ENCODE peak calls at places on chromosomes 2 and 18, in eight cellular contexts. E is ecto neural progenitor cell; S is stimulated activated CD8-positive, alpha-beta memory T cell treated with anti-CD3 and anti-CD28 coated beads, Interleukin-4, amount 100 ng/mL, for 24 hours; Z is amniotic stem cell; O is fibroblast of lung; N is fibroblast of gingiva; A is HuH-7.5; I is progenitor cell of endocrine pancreas. K is an unnamed sample.

GRCh38 chr2:230496891-230497290 is 80.9 kb downstream of the SP100 start:
- DNase-seq in N (no peak), O (no peak), Z (no peak), S (no peak), A (no peak), I (no peak), E (no peak), K (no peak)

GRCh38 chr2:171401947-171402346 is 31.8 kb downstream of the METTL8 start:
- DNase-seq in I (no peak), O (no peak), A (no peak), Z (no peak), E (no peak), S (no peak), N (no peak), K (no peak)

GRCh38 chr2:54100772-54101171 is 14.6 kb upstream of the ACYP2 start:
- DNase-seq in A (no peak), S (no peak), I (no peak), E (no peak), O (no peak), N (no peak), Z (no peak), K (no peak)

GRCh38 chr18:61955644-61956043 is 62.8 kb upstream of the RNF152 start:
- DNase-seq in Z (no peak), I (no peak), A (no peak), N (no peak), S (no peak), O (no peak), E (no peak), K (peak)

GRCh38 chr2:106147159-106147558 is 46.9 kb downstream of the UXS1 start:
- DNase-seq in E (no peak), N (peak), S (no peak), A (no peak), O (peak), Z (peak), I (no peak), K (no peak)

GRCh38 chr2:200258881-200259576 is 47.5 kb upstream of the SPATS2L start:
- DNase-seq in I (no peak), Z (no peak), N (no peak), S (no peak), O (no peak), A (no peak), E (no peak), K (no peak)

GRCh38 chr18:46319793-46320192 is 215.6 kb downstream of the HAUS1 start:
- DNase-seq in S (no peak), A (no peak), N (no peak), E (no peak), O (no peak), Z (no peak), I (no peak), K (no peak)

GRCh38 chr18:75828379-75828778 is 400.9 kb upstream of the SMIM21 start:
- DNase-seq in S (no peak), A (no peak), E (no peak), O (no peak), Z (no peak), I (no peak), N (no peak), K (no peak)

GRCh38 chr18:41731887-41732286 is 223.1 kb upstream of the PIK3C3 start:
- DNase-seq in Z (no peak), A (no peak), N (no peak), O (peak), S (no peak), E (no peak), I (no peak), K (no peak)

GRCh38 chr2:18883626-18884456 is 294.5 kb upstream of the NT5C1B start:
- DNase-seq in A (no peak), I (no peak), S (no peak), O (peak), Z (no peak), E (no peak), N (peak), K (peak)

GRCh38 chr2:177106212-177106611 is 106.4 kb upstream of the HNRNPA3 start:
- DNase-seq in Z (no peak), O (no peak), E (no peak), A (peak), N (no peak), I (no peak), S (no peak), K (peak)

GRCh38 chr18:69161383-69162028 is 239.2 kb upstream of the DOK6 start:
- DNase-seq in I (no peak), O (peak), E (no peak), A (peak), N (peak), S (no peak), Z (peak), K (no peak)